ENCODE peak calls at places on chromosomes 12 and 14, in five cellular contexts. One of them, this sample, is unnamed.

GRCh38 chr14:93880025-93880820 is 46.9 kb upstream of the FAM181A start:
- DNase-seq in astrocyte: no peak
- DNase-seq in amygdala: no peak
- DNase-seq in effector CD4-positive, alpha-beta T cell: no peak
- DNase-seq in body of pancreas: no peak
- DNase-seq in this sample: no peak

GRCh38 chr14:94027566-94028449 is 1.7 kb downstream of the OTUB2 start:
- DNase-seq in amygdala: no peak
- DNase-seq in astrocyte: no peak
- DNase-seq in body of pancreas: no peak
- DNase-seq in effector CD4-positive, alpha-beta T cell: no peak
- DNase-seq in this sample: no peak

GRCh38 chr14:63745858-63746425 is 18.1 kb upstream of the SGPP1 start:
- DNase-seq in body of pancreas: no peak
- DNase-seq in astrocyte: no peak
- DNase-seq in effector CD4-positive, alpha-beta T cell: no peak
- DNase-seq in amygdala: no peak
- DNase-seq in this sample: peak; percentile 27

GRCh38 chr14:75361751-75362433 is 65.9 kb upstream of the JDP2 start:
- DNase-seq in amygdala: no peak
- DNase-seq in astrocyte: no peak
- DNase-seq in body of pancreas: no peak
- DNase-seq in effector CD4-positive, alpha-beta T cell: no peak
- DNase-seq in this sample: no peak

GRCh38 chr14:24436355-24437019 is 6.1 kb downstream of the SDR39U1 start:
- DNase-seq in astrocyte: peak; percentile 51
- DNase-seq in body of pancreas: peak; percentile 54
- DNase-seq in effector CD4-positive, alpha-beta T cell: peak; percentile 35
- DNase-seq in amygdala: no peak
- DNase-seq in this sample: peak; percentile 70

GRCh38 chr12:112122823-112123690 is 2.3 kb upstream of the TRAFD1 start:
- DNase-seq in astrocyte: peak; percentile 53
- DNase-seq in body of pancreas: no peak
- DNase-seq in effector CD4-positive, alpha-beta T cell: no peak
- DNase-seq in amygdala: no peak
- DNase-seq in this sample: no peak

GRCh38 chr14:30874120-30874998 is at the start of gene COCH:
- DNase-seq in body of pancreas: peak; percentile 72
- DNase-seq in effector CD4-positive, alpha-beta T cell: no peak
- DNase-seq in astrocyte: no peak
- DNase-seq in amygdala: no peak
- DNase-seq in this sample: peak; percentile 86

GRCh38 chr12:77058740-77059139 is 6.6 kb downstream of the E2F7 start:
- DNase-seq in body of pancreas: no peak
- DNase-seq in effector CD4-positive, alpha-beta T cell: no peak
- DNase-seq in astrocyte: peak; percentile 91
- DNase-seq in amygdala: no peak
- DNase-seq in this sample: no peak

GRCh38 chr14:54901380-54902142 is 1.1 kb downstream of the GCH1 start:
- DNase-seq in effector CD4-positive, alpha-beta T cell: no peak
- DNase-seq in astrocyte: no peak
- DNase-seq in body of pancreas: peak; percentile 8
- DNase-seq in amygdala: no peak
- DNase-seq in this sample: no peak

GRCh38 chr12:66503746-66504145 is 175.1 kb downstream of the GRIP1 start:
- DNase-seq in body of pancreas: no peak
- DNase-seq in effector CD4-positive, alpha-beta T cell: no peak
- DNase-seq in astrocyte: no peak
- DNase-seq in amygdala: no peak
- DNase-seq in this sample: no peak

This sample was measured in GM10248.